ENCODE peak calls at places on chromosomes 7 and 10, in seven cellular contexts. Z is NT2/D1, I is heart right ventricle, P is OCI-LY7, D is upper lobe of right lung, R is uterus, T is A549. Y is an unnamed sample. For H3K4me1, the result is how much of the 10 kb centered on the place peaks cover.

GRCh38 chr10:46552526-46553237 is 3.8 kb downstream of the GPRIN2 start:
- DNase-seq in T (no peak), Z (no peak), R (no peak), P (no peak), I (no peak), D (no peak), Y (no peak)

GRCh38 chr7:81110673-81111072 is 191.8 kb upstream of the SEMA3C start:
- DNase-seq in T (no peak), Z (no peak), I (no peak), D (no peak), P (no peak), R (no peak), Y (no peak)

GRCh38 chr10:70675496-70676161 is 3.3 kb downstream of the ADAMTS14 start:
- DNase-seq in Z (no peak), T (no peak), I (no peak), R (no peak), P (no peak), D (no peak), Y (no peak)

GRCh38 chr10:104546756-104547155 is 94.3 kb upstream of the SORCS3 start:
- DNase-seq in D (no peak), R (no peak), T (peak), I (no peak), P (no peak), Z (no peak), Y (no peak)

GRCh38 chr7:14483663-14484062 is 418.9 kb downstream of the DGKB start:
- DNase-seq in D (no peak), P (no peak), Z (no peak), R (no peak), T (no peak), I (no peak), Y (no peak)

GRCh38 chr10:44422631-44423030 is 37.7 kb upstream of the CXCL12 start:
- DNase-seq in Z (no peak), I (no peak), T (no peak), D (no peak), P (no peak), R (no peak), Y (no peak)

GRCh38 chr10:103632247-103632642 is 138.7 kb downstream of the NEURL1 start:
- DNase-seq in Z (no peak), P (no peak), D (no peak), I (no peak), T (no peak), R (no peak), Y (no peak)

GRCh38 chr7:70764004-70764691 is 367.8 kb upstream of the GALNT17 start:
- DNase-seq in P (peak), T (no peak), I (no peak), D (no peak), Z (no peak), R (no peak), Y (no peak)

GRCh38 chr7:94656925-94657731 is 1.2 kb upstream of the SGCE start:
- DNase-seq in T (peak), Z (no peak), P (peak), D (no peak), I (no peak), R (peak), Y (peak)

GRCh38 chr7:27210441-27211083 is 10.7 kb upstream of the HOXA13 start:
- DNase-seq in Z (no peak), P (peak), R (peak), I (no peak), D (no peak), T (peak), Y (peak)

GRCh38 chr7:157041004-157041403 is 30.5 kb upstream of the MNX1 start:
- DNase-seq in D (no peak), I (no peak), R (no peak), T (no peak), Z (no peak), P (no peak), Y (no peak)

GRCh38 chr10:62715383-62715782 is 89.1 kb upstream of the ADO start:
- DNase-seq in P (no peak), Z (no peak), D (no peak), I (no peak), T (no peak), R (no peak), Y (no peak)

GRCh38 chr10:25178411-25178810 is 3.6 kb downstream of the GPR158 start:
- DNase-seq in T (no peak), D (no peak), R (no peak), P (no peak), I (no peak), Z (no peak), Y (no peak)

GRCh38 chr7:149245244-149245643 is 5.8 kb downstream of the ZNF212 start:
- DNase-seq in P (no peak), D (no peak), R (no peak), T (no peak), I (no peak), Z (no peak), Y (no peak)

GRCh38 chr7:66768865-66769832 is 28.6 kb downstream of the RABGEF1 start:
- DNase-seq in D (no peak), P (peak), T (no peak), Z (no peak), R (no peak), I (no peak), Y (no peak)

GRCh38 chr7:36509962-36510361 is 120.3 kb downstream of the ANLN start:
- DNase-seq in I (no peak), Z (no peak), P (no peak), D (no peak), R (no peak), T (no peak), Y (no peak)

GRCh38 chr10:80462986-80463741 is 9.1 kb downstream of the TSPAN14 start:
- DNase-seq in R (no peak), P (peak), D (no peak), I (no peak), Z (no peak), T (no peak), Y (no peak)
- H3K4me1 ChIP-seq in R (under half), P (half or more), D (half or more), I (under half), Z (under half), T (half or more), Y (under half)

DNA sequence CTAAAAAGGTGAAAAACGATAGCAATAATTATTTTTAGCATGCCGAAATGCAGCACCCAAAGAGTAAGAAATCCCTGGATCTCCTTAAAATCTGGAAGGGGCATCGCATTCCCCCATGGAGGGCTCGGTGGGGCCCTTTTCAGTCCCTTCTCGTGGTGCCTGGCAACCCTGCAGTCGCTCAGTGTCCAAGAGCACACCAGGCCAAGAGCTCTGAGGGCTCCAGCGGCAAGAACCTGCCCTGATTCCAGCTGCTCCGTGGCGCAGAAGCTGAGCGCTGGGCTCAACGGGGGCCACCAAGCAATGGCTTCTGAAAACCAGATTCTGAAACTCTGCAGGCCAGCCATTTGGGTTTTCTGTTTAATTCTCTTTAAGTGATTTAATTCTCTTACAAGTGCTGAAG is 131.2 kb downstream of the PRKAG2 start:
- DNase-seq in Z (no peak), T (no peak), D (no peak), I (no peak), R (no peak), P (no peak), Y (no peak)
- H3K4me3 ChIP-seq in Z (no peak), T (no peak), D (no peak), I (no peak), R (no peak), P (no peak), Y (no peak)

GRCh38 chr7:74216361-74216761 is 6.6 kb downstream of the LAT2 start:
- DNase-seq in Z (no peak), I (no peak), R (no peak), P (peak), T (no peak), D (no peak), Y (no peak)
- H3K4me1 ChIP-seq in Z (under half), I (under half), R (under half), P (half or more), T (under half), D (under half), Y (under half)

DNA sequence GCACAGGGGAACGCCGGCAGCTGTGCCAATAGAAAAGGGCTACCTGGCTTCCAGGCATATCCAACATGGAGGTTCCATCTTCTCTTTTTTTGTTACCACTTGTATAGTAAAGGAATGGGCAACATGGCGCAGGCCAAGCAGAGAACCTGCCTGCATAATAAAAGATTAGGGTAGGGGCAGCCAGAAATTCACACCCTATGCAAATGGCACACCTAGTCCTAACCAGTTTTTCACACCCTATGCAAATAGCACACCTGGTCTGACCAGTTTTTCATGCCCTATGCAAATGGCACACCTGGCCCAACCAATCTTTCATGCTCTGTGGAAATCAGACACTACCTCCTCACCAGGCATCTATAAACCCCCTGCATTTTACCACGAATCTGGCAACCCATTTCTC is 369.5 kb downstream of the IPMK start:
- DNase-seq in Z (no peak), I (no peak), D (no peak), T (no peak), R (no peak), P (no peak), Y (no peak)
- H3K4me3 ChIP-seq in Z (no peak), I (no peak), D (no peak), T (no peak), R (no peak), P (no peak), Y (no peak)

Y was measured in HAP-1.